ENCODE peak calls at places on chromosomes 6 and 20, in seven cellular contexts. One of them, this sample, is unnamed.

GRCh38 chr6:82521369-82521768 is 157.8 kb downstream of the TPBG start:
- DNase-seq in K562: no peak
- DNase-seq in H1: no peak
- DNase-seq in HCT116: no peak
- DNase-seq in GM12878: no peak
- DNase-seq in HepG2: no peak
- DNase-seq in SK-N-SH: no peak
- DNase-seq in this sample: no peak

GRCh38 chr20:59082981-59083380 is 40.4 kb upstream of the PRELID3B start:
- DNase-seq in K562: no peak
- DNase-seq in H1: no peak
- DNase-seq in HCT116: no peak
- DNase-seq in GM12878: no peak
- DNase-seq in HepG2: no peak
- DNase-seq in SK-N-SH: no peak
- DNase-seq in this sample: no peak

GRCh38 chr6:89286516-89286915 is 28.6 kb downstream of the GABRR2 start:
- DNase-seq in K562: no peak
- DNase-seq in H1: no peak
- DNase-seq in HCT116: no peak
- DNase-seq in GM12878: no peak
- DNase-seq in HepG2: no peak
- DNase-seq in SK-N-SH: no peak
- DNase-seq in this sample: no peak

GRCh38 chr20:11697646-11698045 is 220.0 kb upstream of the BTBD3 start:
- DNase-seq in K562: no peak
- DNase-seq in H1: no peak
- DNase-seq in HCT116: no peak
- DNase-seq in GM12878: no peak
- DNase-seq in HepG2: no peak
- DNase-seq in SK-N-SH: no peak
- DNase-seq in this sample: no peak

GRCh38 chr6:140380371-140381218 is 1006.1 kb upstream of the CITED2 start:
- DNase-seq in K562: no peak
- DNase-seq in H1: no peak
- DNase-seq in HCT116: no peak
- DNase-seq in GM12878: no peak
- DNase-seq in HepG2: peak
- DNase-seq in SK-N-SH: no peak
- DNase-seq in this sample: peak

GRCh38 chr20:51335329-51335841 is 207.1 kb downstream of the NFATC2 start:
- DNase-seq in K562: no peak
- DNase-seq in H1: no peak
- DNase-seq in HCT116: no peak
- DNase-seq in GM12878: no peak
- DNase-seq in HepG2: no peak
- DNase-seq in SK-N-SH: no peak
- DNase-seq in this sample: no peak

GRCh38 chr6:170020041-170020583 is 268.7 kb downstream of the ERMARD start:
- DNase-seq in K562: no peak
- DNase-seq in H1: no peak
- DNase-seq in HCT116: no peak
- DNase-seq in GM12878: no peak
- DNase-seq in HepG2: no peak
- DNase-seq in SK-N-SH: no peak
- DNase-seq in this sample: no peak

GRCh38 chr6:84847349-84848160 is 83.2 kb upstream of the TBX18 start:
- DNase-seq in K562: peak
- DNase-seq in H1: no peak
- DNase-seq in HCT116: no peak
- DNase-seq in GM12878: no peak
- DNase-seq in HepG2: no peak
- DNase-seq in SK-N-SH: no peak
- DNase-seq in this sample: no peak

GRCh38 chr6:30163090-30163917 is at the start of gene TRIM15:
- DNase-seq in K562: peak
- DNase-seq in H1: no peak
- DNase-seq in HCT116: peak
- DNase-seq in GM12878: no peak
- DNase-seq in HepG2: peak
- DNase-seq in SK-N-SH: no peak
- DNase-seq in this sample: no peak

GRCh38 chr20:63791497-63792156 is 39.4 kb downstream of the ZBTB46 start:
- DNase-seq in K562: no peak
- DNase-seq in H1: no peak
- DNase-seq in HCT116: no peak
- DNase-seq in GM12878: no peak
- DNase-seq in HepG2: no peak
- DNase-seq in SK-N-SH: no peak
- DNase-seq in this sample: no peak

DNA sequence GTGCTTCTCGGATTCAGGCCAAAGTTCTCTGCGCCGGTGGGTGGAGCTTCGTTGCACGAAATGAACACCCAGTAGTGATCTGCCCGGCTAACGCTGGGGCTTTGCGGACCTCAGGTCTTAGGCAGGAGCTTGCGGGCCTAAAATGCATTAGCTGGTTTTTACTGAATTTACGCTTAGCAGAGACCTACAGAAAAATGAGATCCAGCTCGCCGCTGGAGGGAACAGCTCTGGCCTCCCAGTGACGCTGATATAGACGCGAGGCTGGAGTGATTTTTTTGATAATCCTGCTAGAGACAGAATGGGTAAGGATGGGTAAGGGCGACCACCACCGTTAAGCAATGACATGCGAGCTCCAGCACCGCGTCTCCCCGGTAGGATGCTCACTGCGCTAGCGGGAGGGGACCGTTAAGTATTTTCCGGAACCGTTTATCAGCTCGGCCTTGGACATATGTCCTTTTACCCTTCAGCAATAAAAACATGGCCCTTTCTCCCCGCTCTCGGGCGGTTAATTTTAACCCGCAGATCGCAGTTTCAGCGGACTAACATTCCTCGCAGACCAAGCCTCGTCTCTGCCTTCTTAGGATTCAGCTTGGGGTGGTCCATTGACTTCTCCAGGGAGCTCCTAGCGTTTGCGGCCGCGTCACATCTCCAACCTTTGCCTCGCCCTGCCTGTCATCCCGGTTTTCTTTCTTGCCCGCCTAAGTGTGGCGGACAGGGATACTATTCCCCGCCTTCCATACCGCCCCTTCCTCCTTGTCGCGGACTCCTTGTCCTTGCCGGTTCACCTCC is 109.3 kb downstream of the GPX5 start:
- DNase-seq in K562: no peak
- DNase-seq in H1: no peak
- DNase-seq in HCT116: no peak
- DNase-seq in GM12878: no peak
- DNase-seq in HepG2: peak
- DNase-seq in SK-N-SH: peak
- DNase-seq in this sample: no peak
- TF ChIP-seq JUND in K562: no peak
- TF ChIP-seq JUND in H1: no peak
- TF ChIP-seq JUND in HCT116: no peak
- TF ChIP-seq JUND in GM12878: no peak
- TF ChIP-seq JUND in HepG2: no peak
- TF ChIP-seq JUND in SK-N-SH: no peak
- TF ChIP-seq JUND in this sample: no peak

GRCh38 chr20:34337544-34337943 is 25.5 kb upstream of the ITCH start:
- DNase-seq in K562: no peak
- DNase-seq in H1: no peak
- DNase-seq in HCT116: no peak
- DNase-seq in GM12878: no peak
- DNase-seq in HepG2: no peak
- DNase-seq in SK-N-SH: no peak
- DNase-seq in this sample: no peak
- TF ChIP-seq JUND in K562: no peak
- TF ChIP-seq JUND in H1: no peak
- TF ChIP-seq JUND in HCT116: no peak
- TF ChIP-seq JUND in GM12878: no peak
- TF ChIP-seq JUND in HepG2: no peak
- TF ChIP-seq JUND in SK-N-SH: no peak
- TF ChIP-seq JUND in this sample: no peak

GRCh38 chr6:43897571-43898302 is 127.7 kb downstream of the VEGFA start:
- DNase-seq in K562: no peak
- DNase-seq in H1: no peak
- DNase-seq in HCT116: no peak
- DNase-seq in GM12878: no peak
- DNase-seq in HepG2: no peak
- DNase-seq in SK-N-SH: no peak
- DNase-seq in this sample: no peak
- TF ChIP-seq JUND in K562: no peak
- TF ChIP-seq JUND in H1: no peak
- TF ChIP-seq JUND in HCT116: no peak
- TF ChIP-seq JUND in GM12878: no peak
- TF ChIP-seq JUND in HepG2: no peak
- TF ChIP-seq JUND in SK-N-SH: no peak
- TF ChIP-seq JUND in this sample: no peak

GRCh38 chr6:110530671-110531070 is 54.3 kb upstream of the SLC22A16 start:
- DNase-seq in K562: no peak
- DNase-seq in H1: no peak
- DNase-seq in HCT116: no peak
- DNase-seq in GM12878: no peak
- DNase-seq in HepG2: no peak
- DNase-seq in SK-N-SH: no peak
- DNase-seq in this sample: no peak

GRCh38 chr6:110528051-110528929 is 51.9 kb upstream of the SLC22A16 start:
- DNase-seq in K562: peak
- DNase-seq in H1: no peak
- DNase-seq in HCT116: peak
- DNase-seq in GM12878: peak
- DNase-seq in HepG2: peak
- DNase-seq in SK-N-SH: peak
- DNase-seq in this sample: peak

GRCh38 chr6:110529355-110529754 is 52.9 kb upstream of the SLC22A16 start:
- DNase-seq in K562: no peak
- DNase-seq in H1: no peak
- DNase-seq in HCT116: no peak
- DNase-seq in GM12878: no peak
- DNase-seq in HepG2: no peak
- DNase-seq in SK-N-SH: no peak
- DNase-seq in this sample: no peak

GRCh38 chr6:110528930-110529325 is 52.5 kb upstream of the SLC22A16 start:
- DNase-seq in K562: no peak
- DNase-seq in H1: no peak
- DNase-seq in HCT116: no peak
- DNase-seq in GM12878: no peak
- DNase-seq in HepG2: no peak
- DNase-seq in SK-N-SH: no peak
- DNase-seq in this sample: no peak

DNA sequence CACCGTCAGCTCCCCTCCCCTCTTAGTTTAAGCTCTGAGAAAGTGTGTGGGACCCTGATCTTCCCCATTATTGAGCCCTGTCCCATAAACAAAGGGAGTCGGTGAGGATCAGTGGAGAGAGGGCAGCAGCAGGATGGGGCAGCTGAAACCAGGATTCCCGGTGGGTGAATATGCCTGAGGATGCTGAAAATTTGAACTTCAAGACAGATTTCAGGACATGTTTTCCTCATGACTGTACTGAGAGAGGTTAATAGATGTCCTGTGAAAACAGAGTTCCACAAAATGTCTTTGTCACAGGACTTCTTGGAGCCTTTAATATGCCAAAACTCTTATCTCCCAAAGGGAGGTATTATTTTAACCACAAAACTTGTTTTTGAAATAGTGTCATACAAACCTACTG is 53.5 kb upstream of the SLC22A16 start:
- DNase-seq in K562: no peak
- DNase-seq in H1: no peak
- DNase-seq in HCT116: no peak
- DNase-seq in GM12878: no peak
- DNase-seq in HepG2: no peak
- DNase-seq in SK-N-SH: no peak
- DNase-seq in this sample: no peak
- TF ChIP-seq JUND in K562: no peak
- TF ChIP-seq JUND in H1: no peak
- TF ChIP-seq JUND in HCT116: no peak
- TF ChIP-seq JUND in GM12878: no peak
- TF ChIP-seq JUND in HepG2: no peak
- TF ChIP-seq JUND in SK-N-SH: no peak
- TF ChIP-seq JUND in this sample: no peak

DNA sequence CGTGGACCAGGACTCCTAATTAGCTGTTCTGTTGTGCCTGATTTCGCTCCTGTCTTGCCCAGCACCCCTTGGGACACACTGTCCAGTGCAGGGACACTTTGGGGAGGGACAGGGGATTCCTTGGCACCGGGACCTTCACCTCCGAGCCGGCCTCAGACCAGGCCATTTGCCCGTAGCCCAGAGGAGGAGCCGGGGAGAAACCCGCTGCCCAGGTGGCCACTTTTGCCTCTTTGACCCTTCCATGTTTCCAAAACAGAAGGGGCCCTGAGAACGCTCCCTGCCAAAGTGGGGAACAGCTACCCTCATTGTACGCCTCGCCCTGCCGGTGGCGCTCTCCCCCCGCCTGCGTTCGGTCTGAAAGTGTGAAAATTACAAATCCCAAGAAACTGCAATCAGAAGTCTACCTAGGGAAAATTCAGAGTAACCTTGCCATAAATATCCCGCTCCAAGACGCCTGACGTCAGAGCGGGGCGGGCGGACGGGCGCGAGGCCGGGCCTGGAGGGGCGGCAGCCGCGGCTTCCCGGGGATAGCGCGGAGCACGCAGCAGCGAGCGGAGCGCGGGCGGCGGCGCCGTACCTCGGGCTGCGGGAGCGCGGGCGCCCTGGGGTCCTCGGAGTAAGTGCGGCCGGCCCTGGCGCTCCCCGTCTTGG is at the start of gene DAAM2:
- DNase-seq in K562: no peak
- DNase-seq in H1: no peak
- DNase-seq in HCT116: no peak
- DNase-seq in GM12878: no peak
- DNase-seq in HepG2: no peak
- DNase-seq in SK-N-SH: peak
- DNase-seq in this sample: peak
- TF ChIP-seq JUND in K562: no peak
- TF ChIP-seq JUND in H1: no peak
- TF ChIP-seq JUND in HCT116: no peak
- TF ChIP-seq JUND in GM12878: no peak
- TF ChIP-seq JUND in HepG2: no peak
- TF ChIP-seq JUND in SK-N-SH: no peak
- TF ChIP-seq JUND in this sample: no peak

This sample was measured in T47D.